ENCODE peak calls at places on chromosomes 3 and 15, in ten cellular contexts. F is SK-N-DZ, X is A549, E is AG09309, L is T-helper 2 cell, Z is HTR-8/SVneo, P is GM06990, W is RPMI7951, V is mucosa of descending colon, O is AG04450. D is an unnamed sample.
A peak's percentile ranks its signal among the peaks of the same experiment; 100 is the strongest.

GRCh38 chr15:51982770-51983103 is 11.2 kb upstream of the LEO1 start:
- DNase-seq in Z (no peak), V (no peak), O (no peak), L (no peak), P (no peak), F (no peak), X (peak; percentile 41), W (no peak), E (no peak), D (no peak)

GRCh38 chr3:53346514-53346913 is 829 bp downstream of the DCP1A start:
- DNase-seq in W (peak; percentile 15), X (peak; percentile 13), L (no peak), F (peak; percentile 13), E (no peak), V (no peak), P (no peak), Z (peak; percentile 24), O (no peak), D (peak; percentile 16)

GRCh38 chr3:111709645-111710044 is 114.5 kb upstream of the ZBED2 start:
- DNase-seq in F (no peak), Z (no peak), W (no peak), E (no peak), O (no peak), L (no peak), P (no peak), V (no peak), X (no peak), D (no peak)

GRCh38 chr15:26667222-26667988 is 105.5 kb downstream of the GABRB3 start:
- DNase-seq in O (no peak), V (no peak), L (no peak), F (no peak), X (peak; percentile 28), P (no peak), E (no peak), W (no peak), Z (no peak), D (no peak)

GRCh38 chr15:89095556-89095955 is 7.3 kb downstream of the ABHD2 start:
- DNase-seq in F (no peak), Z (no peak), L (no peak), E (no peak), W (no peak), X (no peak), P (no peak), O (no peak), V (no peak), D (no peak)

GRCh38 chr3:61663728-61664492 is 102.5 kb downstream of the PTPRG start:
- DNase-seq in Z (peak; percentile 81), O (peak; percentile 90), X (peak; percentile 36), L (no peak), W (peak; percentile 99), V (no peak), E (peak; percentile 96), F (no peak), P (no peak), D (no peak)

GRCh38 chr15:42048821-42049200 is 28.0 kb upstream of the PLA2G4E start:
- DNase-seq in X (no peak), Z (no peak), V (no peak), E (no peak), P (no peak), F (no peak), L (no peak), W (no peak), O (no peak), D (no peak)

GRCh38 chr3:173825731-173826130 is 428.2 kb downstream of the NLGN1 start:
- DNase-seq in Z (no peak), X (no peak), V (no peak), L (no peak), F (no peak), P (no peak), O (no peak), W (no peak), E (no peak), D (no peak)

GRCh38 chr3:62922326-62922725 is 47.1 kb upstream of the CADPS start:
- DNase-seq in P (no peak), Z (no peak), L (no peak), W (peak; percentile 92), F (no peak), X (no peak), V (no peak), O (no peak), E (peak; percentile 10), D (peak; percentile 87)

GRCh38 chr3:17507480-17507879 is 235.0 kb downstream of the TBC1D5 start:
- DNase-seq in W (no peak), V (no peak), O (no peak), F (no peak), L (no peak), X (no peak), E (no peak), P (no peak), Z (no peak), D (no peak)